ENCODE peak calls at places on chromosomes 5 and 9, in seven cellular contexts. A, B, K, O, Z, P and N are unnamed samples.

GRCh38 chr5:72378636-72379289 is 58.6 kb downstream of the PTCD2 start:
- DNase-seq in A (no peak), B (peak; percentile 78), K (no peak), O (peak; percentile 83), Z (no peak), P (no peak), N (no peak)

GRCh38 chr5:65775476-65775875 is 53.5 kb downstream of the NLN start:
- DNase-seq in A (no peak), B (no peak), K (peak; percentile 67), O (no peak), Z (no peak), P (no peak), N (no peak)

GRCh38 chr5:92991681-92992472 is 589.1 kb downstream of the NR2F1-AS1 start:
- DNase-seq in A (no peak), B (no peak), K (no peak), O (no peak), Z (no peak), P (no peak), N (peak; percentile 37)

GRCh38 chr5:106874974-106875373 is 795.8 kb downstream of the EFNA5 start:
- DNase-seq in A (no peak), B (no peak), K (no peak), O (no peak), Z (no peak), P (no peak), N (no peak)

GRCh38 chr5:71719092-71719964 is at the start of gene CARTPT:
- DNase-seq in A (peak; percentile 79), B (no peak), K (peak; percentile 91), O (peak; percentile 9), Z (no peak), P (no peak), N (peak; percentile 89)

GRCh38 chr5:59069438-59070079 is 486.7 kb downstream of the RAB3C start:
- DNase-seq in A (no peak), B (no peak), K (no peak), O (peak; percentile 69), Z (no peak), P (no peak), N (no peak)

GRCh38 chr5:75640826-75641225 is 29.6 kb downstream of the ANKDD1B start:
- DNase-seq in A (no peak), B (no peak), K (no peak), O (no peak), Z (no peak), P (no peak), N (no peak)

GRCh38 chr5:138640138-138640537 is 64.9 kb upstream of the HSPA9 start:
- DNase-seq in A (no peak), B (no peak), K (no peak), O (no peak), Z (no peak), P (no peak), N (no peak)

GRCh38 chr9:114908796-114909448 is 21.5 kb downstream of the TNFSF8 start:
- DNase-seq in A (no peak), B (no peak), K (peak; percentile 47), O (no peak), Z (no peak), P (no peak), N (no peak)

GRCh38 chr5:56490971-56491468 is 257.9 kb upstream of the ANKRD55 start:
- DNase-seq in A (no peak), B (no peak), K (no peak), O (peak; percentile 92), Z (no peak), P (no peak), N (no peak)

GRCh38 chr5:2149196-2149541 is 266.4 kb upstream of the IRX4 start:
- DNase-seq in A (peak; percentile 71), B (no peak), K (peak; percentile 83), O (peak; percentile 65), Z (no peak), P (no peak), N (no peak)

GRCh38 chr5:164235176-164235914 is 729.9 kb downstream of the MAT2B start:
- DNase-seq in A (no peak), B (no peak), K (no peak), O (no peak), Z (no peak), P (no peak), N (no peak)

GRCh38 chr5:41820150-41820549 is 50.1 kb downstream of the OXCT1 start:
- DNase-seq in A (no peak), B (no peak), K (no peak), O (no peak), Z (no peak), P (no peak), N (no peak)

GRCh38 chr5:53397845-53398244 is 82.6 kb upstream of the FST start:
- DNase-seq in A (no peak), B (peak; percentile 78), K (no peak), O (peak; percentile 85), Z (no peak), P (no peak), N (no peak)

GRCh38 chr5:93884254-93884653 is 142.9 kb upstream of the POU5F2 start:
- DNase-seq in A (no peak), B (no peak), K (no peak), O (no peak), Z (no peak), P (no peak), N (no peak)

GRCh38 chr9:107759009-107759822 is 269.6 kb upstream of the KLF4 start:
- DNase-seq in A (no peak), B (no peak), K (no peak), O (no peak), Z (no peak), P (no peak), N (no peak)

GRCh38 chr9:107942870-107943269 is 453.3 kb upstream of the KLF4 start:
- DNase-seq in A (no peak), B (no peak), K (no peak), O (peak; percentile 28), Z (no peak), P (no peak), N (no peak)

DNA sequence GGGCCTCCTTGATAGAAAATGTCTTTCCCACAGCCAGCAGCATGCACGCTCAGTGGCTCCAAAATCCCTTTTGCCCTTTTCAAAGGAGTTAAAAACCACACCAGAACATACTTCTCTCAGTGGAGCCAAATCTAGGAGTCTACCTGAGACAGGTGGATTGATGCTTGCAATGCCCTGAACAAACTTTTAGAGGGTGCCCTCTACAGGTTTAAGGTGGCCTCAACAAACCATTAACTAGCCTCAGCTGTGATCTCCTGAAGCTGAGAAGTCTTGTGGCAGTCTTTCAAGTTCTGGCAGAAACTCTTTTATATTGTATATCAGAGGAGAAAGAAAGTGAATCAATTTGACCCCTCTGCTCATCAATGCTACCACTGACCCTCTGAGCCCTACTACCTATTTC is 125.4 kb downstream of the MED27 start:
- DNase-seq in A (no peak), B (no peak), K (peak; percentile 69), O (peak; percentile 20), Z (no peak), P (no peak), N (peak; percentile 36)
- TF ChIP-seq CTCF in A (peak; percentile 73), B (no peak), K (peak; percentile 81), O (peak; percentile 58), Z (no peak), P (no peak), N (peak; percentile 58)

GRCh38 chr9:972512-973294 is 3.8 kb upstream of the DMRT3 start:
- DNase-seq in A (peak; percentile 66), B (no peak), K (peak; percentile 73), O (no peak), Z (no peak), P (no peak), N (peak; percentile 47)

GRCh38 chr9:974993-975739 is 1.3 kb upstream of the DMRT3 start:
- DNase-seq in A (peak; percentile 55), B (no peak), K (peak; percentile 71), O (no peak), Z (no peak), P (no peak), N (peak; percentile 63)

GRCh38 chr9:971901-972511 is 4.4 kb upstream of the DMRT3 start:
- DNase-seq in A (peak; percentile 87), B (no peak), K (peak; percentile 92), O (no peak), Z (no peak), P (no peak), N (peak; percentile 92)

GRCh38 chr9:974064-974992 is 2.1 kb upstream of the DMRT3 start:
- DNase-seq in A (no peak), B (no peak), K (no peak), O (no peak), Z (no peak), P (no peak), N (peak; percentile 93)

GRCh38 chr9:973295-973842 is 3.1 kb upstream of the DMRT3 start:
- DNase-seq in A (no peak), B (no peak), K (no peak), O (no peak), Z (no peak), P (no peak), N (peak; percentile 37)
- H3K9me3 ChIP-seq in A (no peaks in the 10 kb centered on the region), B (no peaks in the 10 kb centered on the region), K (no peaks in the 10 kb centered on the region), O (peaks cover 10% of the 10 kb centered on the region), Z (no peaks in the 10 kb centered on the region), P (peaks cover 5% of the 10 kb centered on the region), N (no peaks in the 10 kb centered on the region)

GRCh38 chr9:14214693-14215092 is 99.2 kb downstream of the NFIB start:
- DNase-seq in A (no peak), B (no peak), K (no peak), O (no peak), Z (no peak), P (no peak), N (no peak)

GRCh38 chr9:14213504-14213903 is 100.4 kb downstream of the NFIB start:
- DNase-seq in A (no peak), B (no peak), K (no peak), O (no peak), Z (no peak), P (no peak), N (no peak)

GRCh38 chr9:14216612-14217194 is 97.2 kb downstream of the NFIB start:
- DNase-seq in A (no peak), B (no peak), K (no peak), O (no peak), Z (no peak), P (no peak), N (no peak)

GRCh38 chr9:14214065-14214684 is 99.8 kb downstream of the NFIB start:
- DNase-seq in A (no peak), B (no peak), K (no peak), O (no peak), Z (no peak), P (no peak), N (no peak)

DNA sequence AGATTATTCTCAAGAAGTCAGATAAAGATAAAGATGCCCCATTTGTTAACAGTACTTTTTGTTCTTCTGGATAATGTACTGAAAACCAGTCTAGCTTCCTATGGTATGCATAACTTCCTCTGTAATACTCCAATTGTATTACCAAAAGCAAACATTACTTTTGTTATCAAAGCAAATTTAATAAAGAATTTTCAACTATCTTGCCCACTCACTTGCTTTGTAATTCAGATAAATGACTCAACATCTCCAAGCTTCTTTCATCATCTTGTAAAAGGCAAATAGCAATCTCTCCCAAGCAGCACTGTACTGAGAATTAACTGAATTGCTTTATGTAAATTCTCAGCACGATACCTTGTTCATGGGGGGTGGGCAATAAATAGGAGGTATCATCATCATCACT is 98.3 kb downstream of the NFIB start:
- DNase-seq in A (no peak), B (no peak), K (no peak), O (no peak), Z (no peak), P (no peak), N (no peak)
- H3K27ac ChIP-seq in A (no peak overlapping the region), B (no peak overlapping the region), K (no peak overlapping the region), O (peak overlapping the region; percentile 37), Z (no peak overlapping the region), P (no peak overlapping the region), N (no peak overlapping the region)

GRCh38 chr9:35665471-35665818 is 450 bp upstream of the ARHGEF39 start:
- DNase-seq in A (no peak), B (no peak), K (no peak), O (no peak), Z (no peak), P (no peak), N (no peak)
- TF ChIP-seq CTCF in A (peak; percentile 8), B (no peak), K (no peak), O (no peak), Z (no peak), P (no peak), N (no peak)